ENCODE peak calls at places on chromosomes 16 and 17, in four cellular contexts. O, L, P and C are unnamed samples.

GRCh38 chr16:4532238-4532637 is 6.3 kb downstream of the CDIP1 start:
- DNase-seq in O (no peak), L (no peak), P (no peak), C (no peak)

GRCh38 chr17:79797492-79798295 is 817 bp upstream of the CBX8 start:
- DNase-seq in O (peak; percentile 25), L (peak; percentile 40), P (no peak), C (no peak)

GRCh38 chr17:35315283-35315682 is 58.1 kb downstream of the SLFN11 start:
- DNase-seq in O (no peak), L (peak; percentile 94), P (no peak), C (peak; percentile 47)

GRCh38 chr17:4205917-4206316 is 57.9 kb downstream of the ANKFY1 start:
- DNase-seq in O (no peak), L (no peak), P (no peak), C (no peak)

GRCh38 chr17:76188213-76189060 is 47.4 kb upstream of the FOXJ1 start:
- DNase-seq in O (no peak), L (no peak), P (no peak), C (no peak)

GRCh38 chr17:35241520-35241919 is 1.4 kb upstream of the SLFN5 start:
- DNase-seq in O (no peak), L (no peak), P (no peak), C (no peak)

GRCh38 chr17:67044940-67045339 is 586 bp downstream of the CACNG1 start:
- DNase-seq in O (no peak), L (no peak), P (no peak), C (no peak)

GRCh38 chr17:18020971-18021370 is 18.0 kb downstream of the ATPAF2 start:
- DNase-seq in O (no peak), L (no peak), P (no peak), C (no peak)

GRCh38 chr17:3917391-3917931 is 1.2 kb upstream of the P2RX1 start:
- DNase-seq in O (peak; percentile 66), L (no peak), P (no peak), C (no peak)

GRCh38 chr16:27366687-27367462 is 35.1 kb upstream of the IL21R start:
- DNase-seq in O (no peak), L (peak; percentile 38), P (no peak), C (no peak)

GRCh38 chr17:19331134-19331533 is 31.4 kb downstream of the B9D1 start:
- DNase-seq in O (no peak), L (peak; percentile 95), P (no peak), C (peak; percentile 52)

GRCh38 chr16:29148867-29149272 is 164.0 kb downstream of the LAT start:
- DNase-seq in O (no peak), L (no peak), P (no peak), C (no peak)

GRCh38 chr16:85614338-85615013 is 1.4 kb downstream of the GSE1 start:
- DNase-seq in O (no peak), L (no peak), P (no peak), C (no peak)

GRCh38 chr16:69131167-69131748 is 1.1 kb downstream of the CHTF8 start:
- DNase-seq in O (peak; percentile 36), L (peak; percentile 51), P (no peak), C (no peak)

GRCh38 chr16:10889880-10890279 is 12.9 kb downstream of the CIITA start:
- DNase-seq in O (no peak), L (no peak), P (no peak), C (no peak)

GRCh38 chr16:10069374-10069773 is 112.9 kb downstream of the GRIN2A start:
- DNase-seq in O (no peak), L (no peak), P (no peak), C (no peak)

GRCh38 chr17:38894276-38894675 is 24.4 kb downstream of the LASP1 start:
- DNase-seq in O (no peak), L (no peak), P (no peak), C (no peak)

GRCh38 chr17:78697122-78697845 is 84.8 kb downstream of the CYTH1 start:
- DNase-seq in O (no peak), L (peak; percentile 86), P (no peak), C (no peak)
- H3K4me2 ChIP-seq in O (no peak overlapping the region), L (peak overlapping the region; percentile 44), P (no peak overlapping the region), C (no peak overlapping the region)

GRCh38 chr16:73095885-73096341 is 48.0 kb upstream of the ZFHX3 start:
- DNase-seq in O (peak; percentile 38), L (peak; percentile 4), P (no peak), C (no peak)

GRCh38 chr16:73094371-73094770 is 46.4 kb upstream of the ZFHX3 start:
- DNase-seq in O (no peak), L (no peak), P (no peak), C (no peak)

GRCh38 chr16:73093146-73094144 is 45.5 kb upstream of the ZFHX3 start:
- DNase-seq in O (no peak), L (no peak), P (no peak), C (no peak)

GRCh38 chr16:73095142-73095791 is 47.3 kb upstream of the ZFHX3 start:
- DNase-seq in O (no peak), L (no peak), P (no peak), C (no peak)

GRCh38 chr16:73096510-73096909 is 48.6 kb upstream of the ZFHX3 start:
- DNase-seq in O (no peak), L (no peak), P (no peak), C (no peak)
- H3K4me2 ChIP-seq in O (peak overlapping the region; percentile 21), L (no peak overlapping the region), P (no peak overlapping the region), C (no peak overlapping the region)

GRCh38 chr16:63617990-63618763 is 1503.7 kb downstream of the CDH11 start:
- DNase-seq in O (no peak), L (no peak), P (no peak), C (no peak)

GRCh38 chr16:63618896-63619295 is 1503.0 kb downstream of the CDH11 start:
- DNase-seq in O (no peak), L (no peak), P (no peak), C (no peak)

GRCh38 chr16:63628812-63629211 is 1493.1 kb downstream of the CDH11 start:
- DNase-seq in O (no peak), L (no peak), P (no peak), C (no peak)

GRCh38 chr16:63625141-63625540 is 1496.7 kb downstream of the CDH11 start:
- DNase-seq in O (peak; percentile 29), L (no peak), P (no peak), C (no peak)

DNA sequence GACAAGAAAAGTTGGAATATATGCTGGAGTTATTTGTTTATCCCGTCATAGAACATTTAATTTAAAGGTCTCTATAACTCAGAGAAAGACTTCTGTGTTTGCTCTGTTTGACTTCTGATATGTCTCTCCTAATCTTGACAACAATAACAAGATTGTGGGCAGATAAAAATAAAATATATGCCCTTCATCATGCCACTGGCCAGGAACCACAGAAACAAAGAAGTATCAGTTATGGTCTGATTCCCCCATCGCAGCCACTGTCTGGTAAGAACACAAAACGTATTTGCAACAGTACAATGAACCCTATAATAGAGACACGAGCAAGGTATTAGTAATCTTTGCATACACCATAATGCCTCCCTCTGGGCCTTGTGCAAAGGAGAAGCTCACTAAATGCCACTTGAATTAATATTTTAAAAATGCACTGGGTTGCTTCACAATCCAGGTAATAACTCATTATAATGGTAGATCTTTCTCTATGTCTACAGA is 1498.3 kb downstream of the CDH11 start:
- DNase-seq in O (no peak), L (no peak), P (no peak), C (no peak)
- H3K4me2 ChIP-seq in O (no peak overlapping the region), L (no peak overlapping the region), P (no peak overlapping the region), C (no peak overlapping the region)

GRCh38 chr16:65524231-65524630 is 402.4 kb upstream of the CDH11 start:
- DNase-seq in O (no peak), L (no peak), P (no peak), C (no peak)

GRCh38 chr16:65521685-65522338 is 399.9 kb upstream of the CDH11 start:
- DNase-seq in O (no peak), L (no peak), P (no peak), C (no peak)

GRCh38 chr16:65522412-65522811 is 400.5 kb upstream of the CDH11 start:
- DNase-seq in O (no peak), L (no peak), P (no peak), C (no peak)

GRCh38 chr16:65524997-65525396 is 403.1 kb upstream of the CDH11 start:
- DNase-seq in O (peak; percentile 44), L (peak; percentile 39), P (no peak), C (no peak)

DNA sequence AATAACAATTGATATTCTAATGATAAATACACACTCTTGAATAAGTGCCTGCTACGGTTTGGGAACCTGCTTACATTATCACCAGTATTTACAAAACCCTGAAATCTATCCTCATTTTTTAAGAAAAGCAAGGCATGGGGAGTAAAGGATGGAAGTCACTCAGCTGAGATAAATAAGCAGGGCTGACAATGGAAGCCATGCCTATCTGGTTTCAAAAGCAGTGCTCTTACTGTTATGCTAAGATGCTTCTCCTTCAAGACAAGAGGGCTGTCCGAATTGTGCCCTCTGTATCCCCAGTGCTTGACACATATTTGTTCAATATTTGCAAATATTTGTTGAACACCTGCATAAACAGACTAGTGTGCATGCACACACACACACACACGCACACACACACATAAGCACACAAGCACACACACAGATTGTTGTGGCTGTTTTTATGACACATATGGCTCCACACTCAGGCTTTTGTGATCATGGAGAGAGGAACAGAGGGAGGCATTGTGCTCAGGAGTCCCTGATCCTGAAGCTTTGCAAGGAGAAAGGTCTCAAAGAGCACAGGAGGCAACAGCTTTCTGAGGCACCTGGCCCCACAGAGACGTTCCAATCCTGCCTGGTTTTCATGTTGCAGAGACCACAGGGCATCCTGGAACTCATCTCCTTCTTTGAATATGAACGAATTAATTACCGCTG is 401.5 kb upstream of the CDH11 start:
- DNase-seq in O (no peak), L (no peak), P (no peak), C (no peak)
- H3K4me2 ChIP-seq in O (no peak overlapping the region), L (no peak overlapping the region), P (no peak overlapping the region), C (no peak overlapping the region)

DNA sequence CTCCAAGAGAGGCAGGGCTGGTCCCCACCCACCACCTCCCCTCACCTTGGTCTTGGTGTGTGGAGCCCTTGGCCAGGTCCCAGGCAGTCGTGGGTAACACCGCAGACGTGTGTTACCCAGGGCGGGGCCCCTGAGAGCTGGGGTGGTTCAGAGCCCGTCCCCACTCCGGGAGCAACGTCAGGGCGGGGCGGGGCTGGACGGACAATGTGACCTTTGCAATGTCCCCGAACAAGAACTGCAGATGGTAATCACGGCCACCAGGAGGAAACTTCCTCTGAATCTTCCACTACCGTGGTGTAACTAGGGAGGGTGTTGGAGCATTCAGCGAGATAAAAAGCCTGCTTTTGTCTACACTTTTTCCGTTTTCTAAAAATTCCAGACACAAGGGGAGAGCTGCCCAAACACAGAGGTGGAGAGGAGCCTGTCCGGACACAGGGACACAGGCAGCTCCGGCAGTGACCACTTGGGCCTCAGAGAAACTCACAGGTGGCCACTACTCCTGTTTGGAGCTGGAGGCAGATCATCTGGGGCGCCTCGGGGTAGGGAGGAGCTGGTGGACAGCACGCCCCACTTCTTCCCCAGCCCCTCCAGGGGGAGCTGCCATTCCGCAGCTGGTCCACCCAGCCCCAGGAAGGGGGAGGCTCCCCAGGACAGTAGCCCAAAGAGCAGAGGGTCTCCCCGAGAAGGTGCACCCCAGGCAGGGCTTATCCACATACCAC is 14.2 kb upstream of the SLC38A10 start:
- DNase-seq in O (peak; percentile 92), L (peak; percentile 88), P (peak; percentile 85), C (peak; percentile 76)
- H3K4me2 ChIP-seq in O (peak overlapping the region; percentile 65), L (peak overlapping the region; percentile 65), P (peak overlapping the region; percentile 95), C (peak overlapping the region; percentile 75)